ENCODE peak calls at places on chromosomes 11 and 22, in seven cellular contexts. U is mesendoderm; J is CD8-positive, alpha-beta memory T cell; M is AG04450; E is neural crest cell; N is MM.1S; T is GM12892. R is an unnamed sample.

GRCh38 chr11:61955416-61956135 is 5.4 kb downstream of the BEST1 start:
- DNase-seq in T (no peak), J (peak; percentile 10), M (no peak), U (peak; percentile 78), N (no peak), E (no peak), R (peak; percentile 96)

GRCh38 chr22:20629401-20629800 is 122.0 kb downstream of the MED15 start:
- DNase-seq in T (no peak), M (no peak), E (no peak), N (no peak), U (no peak), J (no peak), R (no peak)

GRCh38 chr11:64619811-64620285 is 28.8 kb downstream of the SLC22A12 start:
- DNase-seq in J (no peak), T (no peak), U (peak; percentile 85), M (peak; percentile 7), E (no peak), N (no peak), R (peak; percentile 75)

GRCh38 chr11:64341851-64342791 is 2.1 kb downstream of the CCDC88B start:
- DNase-seq in T (peak; percentile 99), J (peak; percentile 81), M (peak; percentile 42), N (peak; percentile 91), U (peak; percentile 97), E (peak; percentile 76), R (peak; percentile 94)

GRCh38 chr11:8839957-8840945 is 70.7 kb upstream of the AKIP1 start:
- DNase-seq in M (no peak), T (no peak), N (no peak), U (peak; percentile 65), J (no peak), E (peak; percentile 29), R (peak; percentile 50)

GRCh38 chr11:34134765-34135164 is 29.3 kb downstream of the NAT10 start:
- DNase-seq in N (no peak), J (no peak), E (no peak), M (no peak), U (no peak), T (no peak), R (no peak)

GRCh38 chr11:67365756-67366384 is 7.5 kb downstream of the CLCF1 start:
- DNase-seq in T (no peak), J (no peak), E (no peak), M (no peak), N (no peak), U (no peak), R (no peak)

GRCh38 chr11:14422052-14422813 is 63.2 kb upstream of the RRAS2 start:
- DNase-seq in N (no peak), U (peak; percentile 100), M (peak; percentile 100), J (no peak), T (no peak), E (peak; percentile 23), R (peak; percentile 91)

GRCh38 chr11:83502041-83502440 is 215.9 kb upstream of the CCDC90B start:
- DNase-seq in E (no peak), J (no peak), T (no peak), N (no peak), U (no peak), M (no peak), R (no peak)

GRCh38 chr22:29307658-29308147 is 1.3 kb downstream of the GAS2L1 start:
- DNase-seq in J (no peak), N (no peak), M (no peak), E (no peak), U (no peak), T (peak; percentile 25), R (no peak)

GRCh38 chr22:28929197-28929596 is 45.8 kb downstream of the ZNRF3 start:
- DNase-seq in N (no peak), T (no peak), U (no peak), J (no peak), M (no peak), E (no peak), R (no peak)

GRCh38 chr11:61598886-61599868 is 18.3 kb upstream of the SYT7 start:
- DNase-seq in M (no peak), U (peak; percentile 86), N (no peak), T (no peak), E (no peak), J (no peak), R (peak; percentile 71)

GRCh38 chr11:33620423-33621120 is 80.1 kb downstream of the C11orf91 start:
- DNase-seq in T (no peak), E (no peak), J (no peak), N (no peak), U (no peak), M (no peak), R (no peak)

GRCh38 chr11:77851513-77851912 is 30.6 kb downstream of the AAMDC start:
- DNase-seq in E (no peak), J (no peak), T (no peak), N (no peak), U (peak; percentile 10), M (no peak), R (no peak)

GRCh38 chr11:61329871-61330270 is 3.0 kb downstream of the DDB1 start:
- DNase-seq in T (no peak), J (no peak), U (no peak), E (no peak), M (no peak), N (no peak), R (no peak)

GRCh38 chr11:2208691-2209369 is 37.2 kb upstream of the TH start:
- DNase-seq in T (no peak), M (no peak), J (no peak), U (no peak), E (peak; percentile 2), N (no peak), R (peak; percentile 39)

GRCh38 chr11:75270896-75271415 is 30.4 kb downstream of the TPBGL start:
- DNase-seq in J (no peak), T (no peak), E (no peak), M (no peak), U (no peak), N (peak; percentile 45), R (peak; percentile 54)

GRCh38 chr11:70643642-70644041 is 245.3 kb downstream of the CTTN start:
- DNase-seq in T (no peak), N (no peak), J (no peak), M (no peak), U (no peak), E (no peak), R (no peak)

GRCh38 chr22:41290262-41291221 is 4.6 kb upstream of the RANGAP1 start:
- DNase-seq in T (no peak), N (no peak), U (peak; percentile 85), M (peak; percentile 72), J (no peak), E (no peak), R (peak; percentile 83)

GRCh38 chr11:24373516-24373915 is 123.3 kb upstream of the LUZP2 start:
- DNase-seq in M (no peak), J (no peak), N (no peak), U (no peak), T (no peak), E (no peak), R (no peak)

GRCh38 chr11:96464695-96465307 is 75.0 kb downstream of the JRKL start:
- DNase-seq in J (peak; percentile 35), U (peak; percentile 88), T (peak; percentile 8), M (peak; percentile 36), N (peak; percentile 82), E (no peak), R (peak; percentile 94)

GRCh38 chr11:16969010-16970004 is 44.9 kb downstream of the PLEKHA7 start:
- DNase-seq in J (no peak), M (no peak), T (no peak), U (peak; percentile 55), E (no peak), N (no peak), R (no peak)

GRCh38 chr11:78564889-78565467 is 9.7 kb downstream of the NARS2 start:
- DNase-seq in N (no peak), M (no peak), E (no peak), J (no peak), T (no peak), U (no peak), R (no peak)

GRCh38 chr11:131099013-131099412 is 182.7 kb upstream of the SNX19 start:
- DNase-seq in E (no peak), M (no peak), J (no peak), T (no peak), U (no peak), N (no peak), R (no peak)

GRCh38 chr11:117663389-117663788 is 133.6 kb downstream of the DSCAML1 start:
- DNase-seq in J (no peak), N (no peak), E (no peak), T (no peak), U (no peak), M (no peak), R (no peak)

GRCh38 chr11:18697581-18697980 is 998 bp upstream of the TMEM86A start:
- DNase-seq in T (no peak), N (no peak), U (no peak), M (no peak), J (no peak), E (no peak), R (no peak)

GRCh38 chr11:117634756-117635593 is 162.0 kb downstream of the DSCAML1 start:
- DNase-seq in U (no peak), N (no peak), M (no peak), J (no peak), T (no peak), E (no peak), R (no peak)

GRCh38 chr11:58658553-58659080 is 36.2 kb downstream of the CNTF start:
- DNase-seq in N (no peak), E (no peak), T (no peak), U (no peak), M (no peak), J (no peak), R (no peak)

GRCh38 chr11:70661763-70662501 is 263.6 kb downstream of the CTTN start:
- DNase-seq in U (peak; percentile 72), T (no peak), J (no peak), N (no peak), M (no peak), E (peak; percentile 32), R (peak; percentile 85)

GRCh38 chr11:8717876-8718753 is 35.5 kb downstream of the RPL27A start:
- DNase-seq in U (peak; percentile 85), N (no peak), M (peak; percentile 89), E (no peak), J (no peak), T (no peak), R (no peak)

GRCh38 chr11:95058622-95059021 is 8.1 kb upstream of the SRSF8 start:
- DNase-seq in E (no peak), M (no peak), T (no peak), J (no peak), U (no peak), N (no peak), R (no peak)

GRCh38 chr11:66316849-66317251 is at the start of gene CD248:
- DNase-seq in T (no peak), U (peak; percentile 70), E (no peak), M (no peak), J (no peak), N (no peak), R (peak; percentile 75)

GRCh38 chr11:118898400-118899295 is 15.0 kb downstream of the CXCR5 start:
- DNase-seq in U (no peak), N (no peak), J (no peak), E (no peak), T (no peak), M (no peak), R (no peak)

GRCh38 chr11:87454246-87454645 is 416.5 kb downstream of the TMEM135 start:
- DNase-seq in J (no peak), U (no peak), N (peak; percentile 84), E (no peak), T (no peak), M (no peak), R (no peak)

GRCh38 chr11:59545179-59546020 is 34.1 kb downstream of the OR4D9 start:
- DNase-seq in N (no peak), E (no peak), T (no peak), M (no peak), J (no peak), U (no peak), R (peak; percentile 46)

GRCh38 chr11:100978442-100978841 is 151.2 kb downstream of the PGR start:
- DNase-seq in J (no peak), M (no peak), T (no peak), E (no peak), U (peak; percentile 55), N (no peak), R (peak; percentile 76)

GRCh38 chr11:5348516-5349194 is 2.7 kb upstream of the OR51B6 start:
- DNase-seq in M (no peak), E (no peak), J (no peak), N (no peak), U (no peak), T (no peak), R (peak; percentile 27)

R was measured in GM23338.